ENCODE peak calls at places on chromosomes 4 and X, in nine cellular contexts. L is brain microvascular endothelial cell, R is IMR-90, N is aorta, O is colonic mucosa, H is left ventricle myocardium inferior, G is mammary epithelial cell, B is GM23248, Q is H1. U is an unnamed sample. For H3K36me3, the result is how much of the 10 kb centered on the place peaks cover.

GRCh38 chr4:113368056-113368455 is 318.6 kb downstream of the ANK2 start:
- DNase-seq in Q (no peak), H (no peak), O (no peak), G (peak), L (peak), N (no peak), R (peak), B (peak), U (no peak)

GRCh38 chr4:3710451-3711182 is 55.6 kb upstream of the ADRA2C start:
- DNase-seq in L (no peak), B (no peak), Q (no peak), N (peak), H (peak), R (no peak), O (no peak), G (no peak), U (no peak)

GRCh38 chr4:137638934-137639333 is 106.6 kb upstream of the PCDH18 start:
- DNase-seq in B (no peak), L (no peak), H (no peak), O (no peak), Q (no peak), R (no peak), N (no peak), G (no peak), U (no peak)

GRCh38 chr4:55397521-55398321 is 2.0 kb downstream of the TMEM165 start:
- DNase-seq in N (no peak), H (no peak), Q (no peak), B (peak), O (no peak), L (no peak), R (peak), G (peak), U (no peak)

GRCh38 chrX:38052096-38052495 is 45.7 kb downstream of the SYTL5 start:
- DNase-seq in H (no peak), Q (no peak), L (peak), O (no peak), G (peak), N (no peak), R (peak), B (peak), U (no peak)

GRCh38 chr4:155658665-155659064 is 8.0 kb upstream of the GUCY1A1 start:
- DNase-seq in G (no peak), H (no peak), R (no peak), Q (no peak), B (no peak), N (no peak), L (no peak), O (no peak), U (no peak)

GRCh38 chrX:109830704-109831206 is 97.7 kb upstream of the ACSL4 start:
- DNase-seq in N (no peak), O (no peak), B (peak), G (no peak), H (no peak), Q (no peak), L (no peak), R (peak), U (no peak)

GRCh38 chrX:103309860-103310591 is 764 bp downstream of the BEX2 start:
- DNase-seq in H (no peak), N (no peak), R (no peak), O (no peak), B (no peak), G (no peak), L (no peak), Q (no peak), U (no peak)

GRCh38 chrX:33831211-33831610 is 300.9 kb downstream of the FAM47A start:
- DNase-seq in R (no peak), L (no peak), Q (no peak), O (no peak), B (no peak), H (no peak), G (no peak), N (no peak), U (no peak)

GRCh38 chrX:41333994-41334865 is at the start of gene DDX3X:
- DNase-seq in R (peak), N (peak), L (peak), Q (no peak), G (peak), O (peak), H (peak), B (peak), U (peak)

GRCh38 chr4:142824368-142824767 is 21.7 kb downstream of the INPP4B start:
- DNase-seq in B (peak), O (no peak), N (no peak), H (no peak), L (peak), G (peak), R (peak), Q (no peak), U (no peak)

GRCh38 chr4:91636083-91636482 is 667.7 kb upstream of the GRID2 start:
- DNase-seq in O (no peak), B (no peak), Q (no peak), R (no peak), G (no peak), L (no peak), H (no peak), N (no peak), U (no peak)

GRCh38 chr4:185838104-185838452 is 26.1 kb upstream of the SORBS2 start:
- DNase-seq in L (no peak), Q (no peak), H (no peak), R (no peak), B (no peak), O (no peak), G (no peak), N (no peak), U (no peak)

GRCh38 chr4:184420881-184421416 is 53.4 kb downstream of the IRF2 start:
- DNase-seq in R (no peak), L (no peak), B (no peak), O (no peak), H (no peak), N (no peak), Q (no peak), G (no peak), U (no peak)

GRCh38 chr4:102696763-102697162 is 64.0 kb downstream of the MANBA start:
- DNase-seq in G (no peak), H (no peak), B (no peak), Q (no peak), N (no peak), O (no peak), L (no peak), R (peak), U (no peak)

GRCh38 chrX:103498786-103499185 is 20.5 kb downstream of the RAB40A start:
- DNase-seq in Q (no peak), B (no peak), R (no peak), L (no peak), O (no peak), H (no peak), N (no peak), G (no peak), U (no peak)

GRCh38 chr4:26978387-26979071 is 117.9 kb downstream of the STIM2 start:
- DNase-seq in G (no peak), L (no peak), B (no peak), H (no peak), Q (no peak), N (no peak), O (no peak), R (no peak), U (no peak)

GRCh38 chr4:52658671-52659015 is 458 bp downstream of the USP46 start:
- DNase-seq in R (no peak), H (no peak), B (peak), L (no peak), G (no peak), Q (no peak), O (no peak), N (no peak), U (no peak)

DNA sequence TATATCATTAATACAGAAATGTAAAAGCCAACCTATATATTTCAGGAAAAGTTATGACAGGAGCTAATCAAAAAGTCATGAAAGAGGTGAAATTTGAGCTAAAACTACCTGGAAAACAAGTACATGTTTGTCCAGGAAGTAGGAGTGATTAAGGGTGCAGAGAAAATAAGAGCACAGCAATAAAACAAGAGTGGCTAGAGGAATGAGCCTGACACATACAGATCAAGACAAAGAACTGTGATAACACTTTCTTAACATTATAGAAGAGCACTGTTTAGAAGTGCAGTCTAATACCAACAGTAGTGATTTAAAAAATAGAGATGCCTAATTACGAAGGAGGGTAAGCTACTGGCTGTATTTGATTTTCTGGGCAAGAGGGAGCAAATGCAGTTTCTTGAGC is 125.1 kb downstream of the WDFY3 start:
- DNase-seq in Q (no peak), R (no peak), B (no peak), N (no peak), O (no peak), G (no peak), L (no peak), H (no peak), U (no peak)
- H3K36me3 ChIP-seq in Q (under half), R (under half), B (under half), N (under half), O (under half), G (under half), L (under half), H (under half), U (under half)

GRCh38 chrX:150841466-150842197 is 56.8 kb downstream of the CD99L2 start:
- DNase-seq in N (no peak), H (no peak), Q (no peak), B (peak), O (no peak), L (peak), R (peak), G (peak), U (no peak)
- H3K27ac ChIP-seq in N (no peak), H (no peak), Q (no peak), B (peak), O (no peak), L (no peak), R (no peak), G (peak), U (no peak)

GRCh38 chr4:108008721-108009120 is 19.0 kb downstream of the HADH start:
- DNase-seq in N (no peak), B (peak), H (no peak), L (no peak), R (peak), G (peak), O (no peak), Q (no peak), U (no peak)
- H3K36me3 ChIP-seq in N (under half), B (under half), H (under half), L (under half), R (under half), G (under half), O (under half), Q (under half), U (under half)

GRCh38 chr4:8351931-8352367 is 82.4 kb downstream of the HTRA3 start:
- DNase-seq in O (no peak), L (peak), Q (no peak), R (peak), H (no peak), G (no peak), N (no peak), B (peak), U (peak)
- H3K27ac ChIP-seq in O (no peak), L (no peak), Q (no peak), R (peak), H (peak), G (no peak), N (no peak), B (no peak), U (peak)

GRCh38 chr4:25862411-25863346 is at the start of gene SEL1L3:
- DNase-seq in Q (peak), O (peak), H (peak), G (no peak), L (no peak), N (peak), B (peak), R (no peak), U (peak)
- H3K36me3 ChIP-seq in Q (under half), O (under half), H (under half), G (under half), L (under half), N (under half), B (under half), R (under half), U (under half)

GRCh38 chr4:123787710-123788109 is 391.1 kb downstream of the SPRY1 start:
- DNase-seq in R (no peak), H (no peak), Q (no peak), O (no peak), N (no peak), G (no peak), L (no peak), B (peak), U (no peak)
- H3K27ac ChIP-seq in R (peak), H (peak), Q (no peak), O (peak), N (no peak), G (no peak), L (no peak), B (no peak), U (no peak)

U was measured in prostate gland.